ENCODE peak calls at places on chromosomes 16 and 17, in ten cellular contexts. O, U, C, Q, H, V, B, L, A and J are unnamed samples.

GRCh38 chr17:72380120-72380519 is 259.3 kb downstream of the SOX9 start:
- DNase-seq in U (no peak), A (no peak), Q (no peak), O (no peak), V (no peak), H (no peak), B (no peak), C (no peak), L (no peak), J (no peak)

GRCh38 chr17:80938556-80938955 is 53.1 kb upstream of the CHMP6 start:
- DNase-seq in U (no peak), Q (no peak), A (no peak), O (no peak), L (no peak), B (no peak), H (no peak), V (peak), C (no peak), J (no peak)

GRCh38 chr16:84331998-84332780 is 36.1 kb upstream of the ATP2C2 start:
- DNase-seq in C (no peak), H (no peak), Q (no peak), V (no peak), B (no peak), L (no peak), O (no peak), U (no peak), A (peak), J (no peak)

GRCh38 chr17:50511058-50511457 is 2.8 kb downstream of the MYCBPAP start:
- DNase-seq in V (no peak), U (no peak), L (no peak), B (peak), A (peak), Q (no peak), C (no peak), O (peak), H (no peak), J (no peak)

GRCh38 chr17:80414803-80415625 is at the start of gene ENDOV:
- DNase-seq in L (peak), U (peak), Q (peak), V (peak), A (peak), B (peak), H (peak), O (peak), C (peak), J (peak)

GRCh38 chr16:47142469-47143328 is 1.0 kb downstream of the NETO2 start:
- DNase-seq in L (peak), Q (peak), A (peak), B (peak), O (peak), H (no peak), U (peak), C (peak), V (peak), J (no peak)

GRCh38 chr17:12050646-12051225 is 30.1 kb downstream of the MAP2K4 start:
- DNase-seq in L (no peak), O (no peak), A (no peak), U (no peak), Q (no peak), C (no peak), V (no peak), H (no peak), B (no peak), J (no peak)

GRCh38 chr17:30290696-30291570 is 811 bp downstream of the BLMH start:
- DNase-seq in Q (peak), O (peak), C (peak), U (peak), V (peak), L (peak), H (no peak), B (peak), A (peak), J (no peak)

GRCh38 chr16:4536391-4537106 is 2.0 kb downstream of the CDIP1 start:
- DNase-seq in H (no peak), C (no peak), O (no peak), U (no peak), A (no peak), V (no peak), L (no peak), B (no peak), Q (no peak), J (no peak)

GRCh38 chr16:85959686-85960085 is 60.7 kb downstream of the IRF8 start:
- DNase-seq in L (no peak), C (no peak), H (no peak), O (no peak), B (no peak), Q (no peak), V (no peak), U (no peak), A (no peak), J (no peak)

GRCh38 chr17:61399131-61400057 is at the start of gene TBX2:
- DNase-seq in L (peak), Q (peak), B (no peak), H (peak), C (no peak), U (peak), O (peak), V (peak), A (peak), J (peak)

GRCh38 chr16:19088341-19088916 is 21.0 kb downstream of the COQ7 start:
- DNase-seq in A (no peak), L (no peak), H (no peak), C (no peak), B (no peak), U (no peak), V (no peak), O (no peak), Q (no peak), J (no peak)

GRCh38 chr17:36869856-36870617 is 67.2 kb upstream of the LHX1 start:
- DNase-seq in U (no peak), A (peak), H (no peak), C (no peak), B (no peak), V (no peak), O (peak), L (peak), Q (peak), J (no peak)

GRCh38 chr17:36931697-36932382 is 5.4 kb upstream of the LHX1 start:
- DNase-seq in A (no peak), L (no peak), O (peak), Q (no peak), C (no peak), B (peak), V (peak), H (no peak), U (peak), J (no peak)

GRCh38 chr16:9521749-9522370 is 430.4 kb downstream of the HAPSTR1 start:
- DNase-seq in V (no peak), U (no peak), B (no peak), O (no peak), Q (no peak), A (no peak), L (peak), C (no peak), H (no peak), J (no peak)

GRCh38 chr17:29368926-29369325 is 21.2 kb upstream of the TAOK1 start:
- DNase-seq in A (no peak), L (peak), V (no peak), B (no peak), U (no peak), O (no peak), C (no peak), H (no peak), Q (no peak), J (no peak)

GRCh38 chr17:15293558-15293957 is 28.4 kb upstream of the PMP22 start:
- DNase-seq in C (no peak), Q (no peak), B (no peak), A (no peak), O (no peak), L (no peak), U (no peak), H (no peak), V (no peak), J (no peak)

GRCh38 chr16:77468831-77469230 is 34.0 kb upstream of the ADAMTS18 start:
- DNase-seq in C (no peak), V (no peak), B (no peak), O (no peak), U (no peak), L (no peak), H (no peak), A (no peak), Q (no peak), J (no peak)

GRCh38 chr17:56592487-56593072 is 919 bp upstream of the NOG start:
- DNase-seq in Q (peak), L (peak), H (peak), V (peak), A (peak), O (peak), C (peak), B (peak), U (peak), J (peak)

GRCh38 chr16:57862698-57863433 is 60.6 kb upstream of the KIFC3 start:
- DNase-seq in C (no peak), H (peak), U (no peak), V (no peak), A (no peak), O (no peak), Q (no peak), L (peak), B (no peak), J (no peak)

GRCh38 chr16:35210681-35211433 is 1751.4 kb downstream of the TP53TG3F start:
- DNase-seq in L (no peak), U (no peak), C (no peak), Q (no peak), B (no peak), V (no peak), A (no peak), H (no peak), O (no peak), J (no peak)

GRCh38 chr16:86398622-86399021 is 111.7 kb upstream of the FOXF1 start:
- DNase-seq in U (no peak), V (no peak), C (no peak), Q (no peak), B (no peak), A (peak), L (no peak), H (no peak), O (peak), J (no peak)

GRCh38 chr17:31307640-31308039 is 6.2 kb downstream of the EVI2B start:
- DNase-seq in O (no peak), A (no peak), L (no peak), B (no peak), U (no peak), V (no peak), H (no peak), C (no peak), Q (no peak), J (no peak)

GRCh38 chr17:80682372-80682771 is 137.7 kb downstream of the RPTOR start:
- DNase-seq in Q (no peak), C (no peak), H (no peak), O (no peak), B (no peak), L (no peak), V (no peak), A (no peak), U (no peak), J (no peak)

GRCh38 chr16:19137201-19137601 is 23.4 kb downstream of the ITPRIPL2 start:
- DNase-seq in U (no peak), B (no peak), Q (no peak), H (no peak), V (no peak), C (no peak), O (peak), L (no peak), A (no peak), J (no peak)

GRCh38 chr16:81700780-81701165 is 78.3 kb upstream of the PLCG2 start:
- DNase-seq in V (no peak), U (no peak), O (no peak), B (no peak), A (no peak), Q (no peak), C (no peak), L (no peak), H (no peak), J (no peak)